ENCODE peak calls at places on chromosome 3, in six cellular contexts. P, A, C, J, W and M are unnamed samples.

GRCh38 chr3:109131276-109131675 is 5.2 kb upstream of the C3orf85 start:
- DNase-seq in P (no peak), A (no peak), C (no peak), J (no peak), W (no peak), M (no peak)

GRCh38 chr3:176068750-176069149 is 1128.5 kb downstream of the TBL1XR1 start:
- DNase-seq in P (no peak), A (no peak), C (no peak), J (no peak), W (no peak), M (no peak)

GRCh38 chr3:183815951-183816475 is 9.4 kb downstream of the MAP6D1 start:
- DNase-seq in P (no peak), A (no peak), C (no peak), J (no peak), W (no peak), M (no peak)

GRCh38 chr3:125123455-125123854 is 67.7 kb upstream of the HEG1 start:
- DNase-seq in P (no peak), A (no peak), C (peak), J (no peak), W (no peak), M (no peak)

GRCh38 chr3:31462050-31462569 is 70.6 kb upstream of the STT3B start:
- DNase-seq in P (no peak), A (no peak), C (no peak), J (no peak), W (no peak), M (peak)

GRCh38 chr3:47197287-47197686 is 33.4 kb upstream of the SETD2 start:
- DNase-seq in P (no peak), A (no peak), C (no peak), J (no peak), W (no peak), M (no peak)

GRCh38 chr3:86381247-86381646 is 609.7 kb downstream of the VGLL3 start:
- DNase-seq in P (no peak), A (no peak), C (no peak), J (no peak), W (no peak), M (no peak)

GRCh38 chr3:188232676-188233075 is 78.7 kb downstream of the LPP start:
- DNase-seq in P (no peak), A (no peak), C (no peak), J (no peak), W (no peak), M (no peak)

GRCh38 chr3:133589503-133589902 is 16.0 kb downstream of the CDV3 start:
- DNase-seq in P (no peak), A (no peak), C (no peak), J (no peak), W (no peak), M (no peak)

GRCh38 chr3:51139616-51140015 is 245.5 kb upstream of the MANF start:
- DNase-seq in P (no peak), A (no peak), C (no peak), J (no peak), W (no peak), M (no peak)

GRCh38 chr3:16176391-16177030 is 2.0 kb downstream of the GALNT15 start:
- DNase-seq in P (no peak), A (no peak), C (no peak), J (no peak), W (no peak), M (no peak)

GRCh38 chr3:195059471-195060216 is 211.3 kb downstream of the XXYLT1 start:
- DNase-seq in P (no peak), A (no peak), C (no peak), J (no peak), W (no peak), M (no peak)

GRCh38 chr3:62566022-62566557 is 192.7 kb upstream of the FEZF2 start:
- DNase-seq in P (no peak), A (no peak), C (no peak), J (no peak), W (no peak), M (no peak)

GRCh38 chr3:8348076-8348475 is 153.5 kb upstream of the LMCD1 start:
- DNase-seq in P (no peak), A (no peak), C (no peak), J (no peak), W (no peak), M (no peak)

GRCh38 chr3:159821148-159821547 is 167.5 kb upstream of the IL12A start:
- DNase-seq in P (peak), A (no peak), C (no peak), J (no peak), W (peak), M (peak)

GRCh38 chr3:69051796-69052566 is at the start of gene TMF1:
- DNase-seq in P (peak), A (no peak), C (peak), J (peak), W (peak), M (peak)

GRCh38 chr3:111338059-111338698 is 203.8 kb upstream of the CD96 start:
- DNase-seq in P (peak), A (peak), C (peak), J (no peak), W (peak), M (peak)

GRCh38 chr3:190666801-190667200 is 152.9 kb downstream of the IL1RAP start:
- DNase-seq in P (no peak), A (no peak), C (no peak), J (no peak), W (no peak), M (peak)

GRCh38 chr3:57983734-57984518 is 24.3 kb upstream of the FLNB start:
- DNase-seq in P (peak), A (peak), C (no peak), J (no peak), W (peak), M (peak)

GRCh38 chr3:101179637-101180036 is 140.7 kb downstream of the IMPG2 start:
- DNase-seq in P (peak), A (no peak), C (no peak), J (no peak), W (no peak), M (peak)

GRCh38 chr3:10205461-10206165 is 40.9 kb downstream of the IRAK2 start:
- DNase-seq in P (peak), A (no peak), C (no peak), J (no peak), W (peak), M (peak)

GRCh38 chr3:13177641-13178040 is 104.4 kb upstream of the IQSEC1 start:
- DNase-seq in P (no peak), A (no peak), C (no peak), J (no peak), W (no peak), M (no peak)

GRCh38 chr3:50574280-50574831 is 5.0 kb downstream of the HEMK1 start:
- DNase-seq in P (no peak), A (no peak), C (no peak), J (no peak), W (no peak), M (no peak)

GRCh38 chr3:186368717-186369116 is 6.7 kb upstream of the DGKG start:
- DNase-seq in P (no peak), A (no peak), C (no peak), J (no peak), W (no peak), M (no peak)

GRCh38 chr3:133138017-133138416 is 99.8 kb downstream of the TMEM108 start:
- DNase-seq in P (no peak), A (no peak), C (no peak), J (no peak), W (no peak), M (no peak)